ENCODE peak calls at places on chromosomes 4 and X, in seven cellular contexts. O, F, B, Z, K, V and E are unnamed samples.

GRCh38 chr4:71663780-71664179 is 120.1 kb downstream of the GC start:
- DNase-seq in B (no peak), O (no peak), F (no peak), K (no peak), Z (no peak), V (no peak), E (no peak)

GRCh38 chrX:20363003-20363674 is 96.4 kb upstream of the RPS6KA3 start:
- DNase-seq in O (peak; percentile 23), F (no peak), V (no peak), B (no peak), K (no peak), Z (no peak), E (no peak)

GRCh38 chr4:169658970-169659735 is 38.8 kb downstream of the CLCN3 start:
- DNase-seq in F (peak; percentile 24), B (no peak), Z (no peak), O (no peak), V (no peak), K (no peak), E (no peak)

GRCh38 chr4:110108470-110108869 is 89.9 kb downstream of the ELOVL6 start:
- DNase-seq in O (no peak), F (no peak), B (no peak), V (no peak), Z (no peak), K (no peak), E (no peak)

GRCh38 chr4:20178902-20179576 is 72.7 kb upstream of the SLIT2 start:
- DNase-seq in F (no peak), B (no peak), V (no peak), O (no peak), K (no peak), Z (no peak), E (no peak)

GRCh38 chr4:63563288-63564014 is 845.8 kb downstream of the TECRL start:
- DNase-seq in K (no peak), V (no peak), F (peak; percentile 6), B (no peak), Z (no peak), O (peak; percentile 14), E (no peak)

GRCh38 chr4:44583393-44583792 is 68.0 kb downstream of the YIPF7 start:
- DNase-seq in K (no peak), O (no peak), V (no peak), F (no peak), Z (peak; percentile 20), B (no peak), E (no peak)

GRCh38 chr4:4334798-4335520 is 44.9 kb downstream of the ZBTB49 start:
- DNase-seq in Z (peak; percentile 66), B (no peak), O (peak; percentile 83), F (peak; percentile 68), V (no peak), K (no peak), E (peak; percentile 70)

GRCh38 chr4:37644962-37645361 is 41.2 kb downstream of the RELL1 start:
- DNase-seq in F (no peak), K (peak; percentile 80), V (no peak), B (no peak), O (no peak), Z (no peak), E (no peak)

GRCh38 chr4:185457136-185457535 is 14.4 kb downstream of the CCDC110 start:
- DNase-seq in O (no peak), F (no peak), Z (peak; percentile 35), K (no peak), B (no peak), V (no peak), E (no peak)

GRCh38 chr4:78987683-78988082 is 48.4 kb upstream of the PAQR3 start:
- DNase-seq in F (no peak), B (no peak), Z (no peak), V (no peak), K (no peak), O (no peak), E (no peak)

GRCh38 chrX:134797390-134797700 is 139.1 kb upstream of the PLAC1 start:
- DNase-seq in B (no peak), K (no peak), F (no peak), Z (no peak), V (no peak), O (no peak), E (no peak)

GRCh38 chr4:90443231-90443630 is 316.0 kb downstream of the CCSER1 start:
- DNase-seq in O (no peak), B (peak; percentile 45), V (no peak), K (no peak), Z (no peak), F (peak; percentile 6), E (no peak)

GRCh38 chr4:11954093-11954492 is 525.4 kb upstream of the HS3ST1 start:
- DNase-seq in K (no peak), O (peak; percentile 48), V (no peak), Z (peak; percentile 4), B (no peak), F (peak; percentile 32), E (no peak)

GRCh38 chrX:97267376-97267775 is 383.7 kb downstream of the RPA4 start:
- DNase-seq in F (no peak), B (no peak), Z (no peak), O (no peak), K (no peak), V (no peak), E (no peak)

GRCh38 chr4:65552071-65552470 is 118.2 kb downstream of the EPHA5 start:
- DNase-seq in K (no peak), O (no peak), Z (no peak), F (no peak), V (no peak), B (no peak), E (no peak)

GRCh38 chr4:47836655-47837581 is 949 bp downstream of the CORIN start:
- DNase-seq in K (peak; percentile 81), Z (peak; percentile 81), O (peak; percentile 91), V (peak; percentile 42), F (peak; percentile 85), B (no peak), E (peak; percentile 82)

GRCh38 chr4:60744767-60745166 is 455.4 kb upstream of the ADGRL3 start:
- DNase-seq in F (no peak), K (no peak), B (no peak), Z (peak; percentile 5), V (no peak), O (no peak), E (no peak)

GRCh38 chrX:10755477-10756334 is 135.3 kb upstream of the MID1 start:
- DNase-seq in O (peak; percentile 20), B (no peak), F (peak; percentile 63), V (no peak), Z (peak; percentile 51), K (no peak), E (no peak)

GRCh38 chr4:186485621-186486062 is 69.7 kb downstream of the MTNR1A start:
- DNase-seq in O (no peak), V (no peak), F (no peak), Z (peak; percentile 60), B (no peak), K (peak; percentile 66), E (no peak)

GRCh38 chr4:137707626-137708025 is 175.3 kb upstream of the PCDH18 start:
- DNase-seq in K (no peak), V (no peak), Z (no peak), F (no peak), B (no peak), O (no peak), E (no peak)

GRCh38 chr4:105150511-105150910 is 3.8 kb downstream of the TET2 start:
- DNase-seq in O (no peak), K (no peak), F (no peak), Z (no peak), V (no peak), B (no peak), E (no peak)

GRCh38 chr4:105154576-105154975 is 7.9 kb downstream of the TET2 start:
- DNase-seq in B (no peak), O (no peak), K (no peak), F (no peak), V (no peak), Z (no peak), E (no peak)

GRCh38 chr4:105153749-105154148 is 7.1 kb downstream of the TET2 start:
- DNase-seq in B (no peak), O (no peak), Z (no peak), V (no peak), F (no peak), K (no peak), E (no peak)

GRCh38 chr4:105158837-105159236 is 12.2 kb downstream of the TET2 start:
- DNase-seq in V (no peak), B (no peak), Z (peak; percentile 21), K (no peak), F (peak; percentile 65), O (peak; percentile 68), E (peak; percentile 46)

DNA sequence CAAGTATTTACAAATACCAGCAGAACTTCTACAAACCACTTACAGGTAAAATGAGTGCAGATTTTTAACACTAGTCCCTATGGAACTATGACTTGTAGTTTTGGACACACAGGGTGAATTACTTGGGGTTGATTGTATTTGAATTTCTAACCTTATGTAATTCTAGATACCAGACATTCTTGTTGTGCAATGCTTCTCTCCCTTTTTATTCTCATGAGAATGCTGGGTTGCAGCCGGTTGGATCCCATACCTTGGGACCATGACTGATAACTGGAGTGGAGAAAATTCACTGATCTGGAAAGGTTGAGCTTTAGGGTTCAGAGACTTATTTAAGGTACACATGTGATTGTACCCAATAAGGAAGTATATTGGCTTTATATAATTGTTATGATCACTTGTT is 8.8 kb downstream of the TET2 start:
- DNase-seq in K (no peak), F (peak; percentile 80), V (no peak), O (no peak), B (no peak), Z (no peak), E (no peak)
- H3K27me3 ChIP-seq in K (no peaks in the 10 kb centered on the region), F (no peaks in the 10 kb centered on the region), V (no peaks in the 10 kb centered on the region), O (no peaks in the 10 kb centered on the region), B (no peaks in the 10 kb centered on the region), Z (peaks cover 42% of the 10 kb centered on the region), E (no peaks in the 10 kb centered on the region)

GRCh38 chr4:153362184-153362583 is 17.7 kb downstream of the MND1 start:
- DNase-seq in V (no peak), O (peak; percentile 5), F (no peak), K (no peak), B (no peak), Z (no peak), E (no peak)
- H3K4me3 ChIP-seq in V (no peak overlapping the region), O (no peak overlapping the region), F (no peak overlapping the region), K (no peak overlapping the region), B (no peak overlapping the region), Z (no peak overlapping the region), E (no peak overlapping the region)

GRCh38 chr4:1463927-1464540 is 57.8 kb upstream of the NKX1-1 start:
- DNase-seq in V (no peak), O (no peak), B (no peak), K (peak; percentile 55), F (no peak), Z (peak; percentile 52), E (no peak)
- H3K27me3 ChIP-seq in V (peaks cover 56% of the 10 kb centered on the region), O (peaks cover 11% of the 10 kb centered on the region), B (peaks cover 42% of the 10 kb centered on the region), K (peaks cover 79% of the 10 kb centered on the region), F (peaks cover 5% of the 10 kb centered on the region), Z (peaks cover 5% of the 10 kb centered on the region), E (peaks cover 12% of the 10 kb centered on the region)

GRCh38 chr4:128512767-128513322 is 225.2 kb upstream of the PGRMC2 start:
- DNase-seq in K (no peak), B (no peak), Z (peak; percentile 22), V (no peak), F (no peak), O (no peak), E (no peak)

GRCh38 chr4:128510850-128511249 is 223.2 kb upstream of the PGRMC2 start:
- DNase-seq in B (no peak), O (no peak), K (no peak), F (no peak), Z (no peak), V (no peak), E (no peak)

GRCh38 chr4:128516568-128516967 is 229.0 kb upstream of the PGRMC2 start:
- DNase-seq in K (no peak), B (no peak), O (peak; percentile 57), V (no peak), F (no peak), Z (no peak), E (no peak)

GRCh38 chr4:128512161-128512560 is 224.5 kb upstream of the PGRMC2 start:
- DNase-seq in V (no peak), Z (no peak), O (no peak), B (no peak), F (peak; percentile 39), K (no peak), E (no peak)

GRCh38 chr4:128513664-128514484 is 226.3 kb upstream of the PGRMC2 start:
- DNase-seq in V (no peak), O (no peak), K (no peak), Z (no peak), F (no peak), B (no peak), E (no peak)
- H3K4me3 ChIP-seq in V (no peak overlapping the region), O (no peak overlapping the region), K (no peak overlapping the region), Z (no peak overlapping the region), F (no peak overlapping the region), B (no peak overlapping the region), E (no peak overlapping the region)